ENCODE peak calls at places on chromosomes 3 and 15, in ten cellular contexts. Q, P, E, D, J, M, T, A, U and Z are unnamed samples.

GRCh38 chr3:133494469-133494868 is 79.0 kb upstream of the CDV3 start:
- DNase-seq in Q (no peak), P (peak), E (no peak), D (no peak), J (no peak), M (no peak), T (no peak), A (no peak), U (no peak), Z (no peak)

GRCh38 chr3:11600501-11601282 is 43.0 kb downstream of the VGLL4 start:
- DNase-seq in Q (no peak), P (no peak), E (no peak), D (no peak), J (no peak), M (no peak), T (no peak), A (peak), U (peak), Z (no peak)

GRCh38 chr3:139533781-139534443 is 5.6 kb downstream of the RBP1 start:
- DNase-seq in Q (no peak), P (no peak), E (no peak), D (peak), J (no peak), M (no peak), T (peak), A (peak), U (no peak), Z (no peak)

GRCh38 chr3:142886938-142887337 is 1.9 kb downstream of the PCOLCE2 start:
- DNase-seq in Q (no peak), P (no peak), E (no peak), D (no peak), J (no peak), M (no peak), T (no peak), A (no peak), U (no peak), Z (no peak)

GRCh38 chr3:185071401-185071800 is 81.5 kb downstream of the C3orf70 start:
- DNase-seq in Q (no peak), P (no peak), E (no peak), D (no peak), J (no peak), M (no peak), T (no peak), A (no peak), U (no peak), Z (no peak)

GRCh38 chr3:40232626-40233025 is 76.9 kb upstream of the EIF1B start:
- DNase-seq in Q (no peak), P (no peak), E (no peak), D (no peak), J (no peak), M (no peak), T (no peak), A (no peak), U (no peak), Z (no peak)

GRCh38 chr15:67049351-67050044 is 15.9 kb upstream of the SMAD3 start:
- DNase-seq in Q (no peak), P (peak), E (no peak), D (no peak), J (no peak), M (no peak), T (no peak), A (no peak), U (peak), Z (no peak)

GRCh38 chr3:34361921-34362320 is 563.5 kb downstream of the PDCD6IP start:
- DNase-seq in Q (no peak), P (no peak), E (no peak), D (no peak), J (no peak), M (no peak), T (no peak), A (no peak), U (no peak), Z (peak)

GRCh38 chr15:77057072-77057471 is 13.8 kb downstream of the TSPAN3 start:
- DNase-seq in Q (no peak), P (no peak), E (no peak), D (no peak), J (no peak), M (no peak), T (no peak), A (no peak), U (peak), Z (no peak)

GRCh38 chr15:42670441-42670840 is 66.5 kb downstream of the CDAN1 start:
- DNase-seq in Q (no peak), P (no peak), E (no peak), D (no peak), J (no peak), M (no peak), T (no peak), A (no peak), U (peak), Z (no peak)

GRCh38 chr3:197541756-197542539 is 13.8 kb downstream of the BDH1 start:
- DNase-seq in Q (no peak), P (no peak), E (no peak), D (peak), J (no peak), M (no peak), T (no peak), A (no peak), U (peak), Z (no peak)